ENCODE peak calls at places on chromosomes 3 and 15, in five cellular contexts. C is cardiac septum; N is activated T-cell treated with anti-CD3 and anti-CD28 coated beads, Interleukin-2, amount 50 U/mL, for 1 hour; Y is NCI-H510A treated with DMSO at 0.1 percent for 48 hours; E is T-helper 2 cell treated with Interferon-gamma antibody and Interleukin-4, amounts not matched to agents 5 μg/mL and 100 μg/mL, for 36 hours. Q is an unnamed sample.

GRCh38 chr3:48015451-48016182 is 599 bp downstream of the MAP4 start:
- DNase-seq in E (no peak), Y (no peak), C (no peak), N (no peak), Q (no peak)

GRCh38 chr3:105715372-105715771 is 153.4 kb downstream of the CBLB start:
- DNase-seq in Y (no peak), E (no peak), N (no peak), C (no peak), Q (no peak)

GRCh38 chr3:112011376-112011940 is 12.7 kb downstream of the TAGLN3 start:
- DNase-seq in Y (no peak), N (no peak), E (no peak), C (no peak), Q (no peak)

GRCh38 chr3:133444071-133444774 is 44.4 kb downstream of the BFSP2 start:
- DNase-seq in Y (no peak), E (no peak), N (no peak), C (no peak), Q (no peak)

GRCh38 chr15:65207280-65207679 is 4.0 kb downstream of the CILP start:
- DNase-seq in E (no peak), N (no peak), C (peak), Y (no peak), Q (no peak)

GRCh38 chr3:193016437-193016887 is 98.8 kb upstream of the MB21D2 start:
- DNase-seq in C (no peak), E (no peak), N (no peak), Y (no peak), Q (peak)

GRCh38 chr3:55756976-55757375 is 269.9 kb upstream of the WNT5A start:
- DNase-seq in E (no peak), C (no peak), Y (no peak), N (no peak), Q (no peak)

GRCh38 chr3:164303894-164304293 is 774.4 kb downstream of the SI start:
- DNase-seq in E (no peak), N (no peak), C (no peak), Y (no peak), Q (no peak)

GRCh38 chr3:33749546-33750215 is 31.6 kb upstream of the CLASP2 start:
- DNase-seq in E (no peak), N (no peak), C (no peak), Y (no peak), Q (no peak)

GRCh38 chr3:135311699-135312098 is 516.6 kb downstream of the EPHB1 start:
- DNase-seq in N (no peak), C (no peak), Y (no peak), E (no peak), Q (no peak)

GRCh38 chr3:156664285-156665178 is 9.9 kb upstream of the TIPARP start:
- DNase-seq in E (no peak), Y (no peak), C (no peak), N (no peak), Q (no peak)

Q was measured in hypothalamus.